ENCODE peak calls at places on chromosomes 3 and 15, in eight cellular contexts. E is IMR-90, A is PC-3, S is GM10248, Z is thoracic aorta, R is OCI-LY7, M is heart left ventricle, O is transverse colon. X is an unnamed sample.

GRCh38 chr3:74845086-74845485 is 230.6 kb upstream of the CNTN3 start:
- DNase-seq in Z (no peak), S (no peak), E (no peak), O (no peak), R (no peak), M (no peak), A (no peak), X (no peak)

GRCh38 chr15:101657968-101658784 is 6.0 kb upstream of the TM2D3 start:
- DNase-seq in S (no peak), E (no peak), O (peak), M (peak), R (no peak), A (no peak), Z (no peak), X (no peak)

GRCh38 chr3:95612611-95613010 is 1201.8 kb upstream of the EPHA6 start:
- DNase-seq in M (no peak), O (no peak), A (peak), Z (no peak), E (no peak), S (no peak), R (no peak), X (no peak)

GRCh38 chr3:47908744-47909143 is 105.8 kb downstream of the DHX30 start:
- DNase-seq in O (no peak), A (no peak), R (no peak), S (no peak), M (no peak), E (peak), Z (no peak), X (no peak)

GRCh38 chr3:52527732-52528595 is 5.7 kb downstream of the NT5DC2 start:
- DNase-seq in O (peak), S (no peak), M (peak), A (no peak), R (no peak), Z (no peak), E (no peak), X (no peak)

GRCh38 chr15:33656090-33656670 is 312.1 kb upstream of the CHRM5 start:
- DNase-seq in E (no peak), R (no peak), O (no peak), M (no peak), Z (no peak), A (no peak), S (no peak), X (no peak)

GRCh38 chr3:133750201-133750748 is 4.1 kb downstream of the TF start:
- DNase-seq in E (no peak), S (no peak), M (no peak), A (no peak), O (no peak), Z (no peak), R (no peak), X (no peak)

GRCh38 chr15:34354286-34354685 is 11.2 kb downstream of the NUTM1 start:
- DNase-seq in E (no peak), Z (no peak), A (no peak), M (no peak), S (no peak), R (no peak), O (no peak), X (no peak)

GRCh38 chr3:160941885-160942494 is 163.2 kb downstream of the B3GALNT1 start:
- DNase-seq in M (peak), E (peak), A (peak), O (peak), R (peak), S (peak), Z (peak), X (peak)

GRCh38 chr15:58410353-58410752 is 21.4 kb upstream of the LIPC start:
- DNase-seq in R (peak), S (peak), O (no peak), M (no peak), Z (no peak), E (peak), A (no peak), X (no peak)

GRCh38 chr3:150545419-150546225 is 674 bp downstream of the SERP1 start:
- DNase-seq in Z (peak), O (peak), M (peak), R (peak), S (peak), E (no peak), A (peak), X (peak)

GRCh38 chr15:59699810-59700431 is 10.8 kb upstream of the BNIP2 start:
- DNase-seq in O (no peak), R (no peak), S (no peak), A (peak), Z (no peak), E (peak), M (no peak), X (no peak)

GRCh38 chr3:72426618-72427397 is 421.4 kb downstream of the SHQ1 start:
- DNase-seq in O (no peak), S (peak), M (no peak), Z (no peak), R (no peak), A (no peak), E (no peak), X (no peak)

GRCh38 chr3:89795506-89795905 is 688.1 kb downstream of the EPHA3 start:
- DNase-seq in S (no peak), A (no peak), R (no peak), Z (no peak), M (no peak), O (no peak), E (no peak), X (no peak)

GRCh38 chr15:40323239-40323952 is at the start of gene INAFM2:
- DNase-seq in M (peak), E (peak), R (peak), A (peak), O (peak), Z (peak), S (peak), X (peak)

GRCh38 chr15:68302729-68303128 is 25.2 kb downstream of the FEM1B start:
- DNase-seq in O (no peak), A (no peak), Z (no peak), R (no peak), M (no peak), S (no peak), E (no peak), X (no peak)

GRCh38 chr15:76967067-76967466 is 27.9 kb upstream of the PSTPIP1 start:
- DNase-seq in S (no peak), Z (no peak), A (no peak), E (no peak), M (no peak), O (no peak), R (no peak), X (no peak)

GRCh38 chr3:29064085-29064484 is 216.8 kb upstream of the RBMS3 start:
- DNase-seq in O (no peak), Z (no peak), A (no peak), M (no peak), E (peak), R (no peak), S (no peak), X (no peak)

GRCh38 chr3:127747751-127748521 is 74.4 kb downstream of the MGLL start:
- DNase-seq in M (peak), A (peak), Z (peak), R (no peak), S (no peak), E (peak), O (peak), X (no peak)

GRCh38 chr3:127747066-127747465 is 74.3 kb downstream of the ABTB1 start:
- DNase-seq in S (no peak), E (no peak), Z (no peak), A (no peak), M (no peak), R (no peak), O (no peak), X (no peak)

GRCh38 chr3:127744875-127745274 is 72.1 kb downstream of the ABTB1 start:
- DNase-seq in R (no peak), A (no peak), S (no peak), M (no peak), O (no peak), E (no peak), Z (no peak), X (no peak)

GRCh38 chr3:127745656-127746399 is 73.1 kb downstream of the ABTB1 start:
- DNase-seq in Z (no peak), O (no peak), S (no peak), M (no peak), E (no peak), R (no peak), A (no peak), X (no peak)

GRCh38 chr3:127746400-127747057 is 73.8 kb downstream of the ABTB1 start:
- DNase-seq in R (no peak), M (peak), Z (no peak), O (peak), A (peak), E (no peak), S (no peak), X (no peak)
- TF ChIP-seq CTCF in R (peak), M (no peak), Z (no peak), O (no peak), A (peak), E (no peak), S (no peak), X (peak)

DNA sequence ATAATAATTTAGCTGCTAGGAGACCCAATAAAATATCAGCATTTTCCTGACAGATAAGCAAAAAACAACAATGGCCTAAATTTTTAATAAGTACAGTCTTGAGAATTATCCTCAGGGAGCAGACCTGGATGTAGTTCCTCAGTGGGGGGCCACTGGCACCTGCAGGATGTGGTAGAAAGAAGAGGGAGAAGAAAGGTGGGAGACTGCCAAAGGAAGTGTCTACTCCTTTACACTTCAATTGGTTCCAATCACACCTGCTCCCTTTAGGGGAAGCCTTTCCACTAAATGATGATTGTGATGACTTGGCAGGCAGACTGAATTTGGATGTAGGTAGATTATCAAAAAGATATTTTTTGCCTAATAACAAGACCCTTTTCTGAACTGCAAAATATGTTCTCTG is 353.0 kb upstream of the SATB1 start:
- DNase-seq in Z (no peak), M (no peak), O (no peak), A (no peak), S (no peak), E (no peak), R (no peak), X (no peak)
- TF ChIP-seq CTCF in Z (no peak), M (no peak), O (no peak), A (no peak), S (no peak), E (no peak), R (no peak), X (no peak)

GRCh38 chr3:127887321-127887720 is 27.7 kb upstream of the KBTBD12 start:
- DNase-seq in O (no peak), E (no peak), M (no peak), R (no peak), S (no peak), A (peak), Z (no peak), X (no peak)

GRCh38 chr3:127886276-127886862 is 28.7 kb upstream of the KBTBD12 start:
- DNase-seq in A (no peak), M (no peak), S (no peak), E (no peak), O (no peak), Z (no peak), R (no peak), X (no peak)

GRCh38 chr3:127889461-127889863 is 25.6 kb upstream of the KBTBD12 start:
- DNase-seq in M (no peak), Z (no peak), O (no peak), S (no peak), A (no peak), R (no peak), E (peak), X (no peak)

GRCh38 chr3:127888564-127889107 is 26.4 kb upstream of the KBTBD12 start:
- DNase-seq in M (no peak), R (no peak), E (no peak), S (no peak), Z (no peak), A (no peak), O (no peak), X (no peak)

DNA sequence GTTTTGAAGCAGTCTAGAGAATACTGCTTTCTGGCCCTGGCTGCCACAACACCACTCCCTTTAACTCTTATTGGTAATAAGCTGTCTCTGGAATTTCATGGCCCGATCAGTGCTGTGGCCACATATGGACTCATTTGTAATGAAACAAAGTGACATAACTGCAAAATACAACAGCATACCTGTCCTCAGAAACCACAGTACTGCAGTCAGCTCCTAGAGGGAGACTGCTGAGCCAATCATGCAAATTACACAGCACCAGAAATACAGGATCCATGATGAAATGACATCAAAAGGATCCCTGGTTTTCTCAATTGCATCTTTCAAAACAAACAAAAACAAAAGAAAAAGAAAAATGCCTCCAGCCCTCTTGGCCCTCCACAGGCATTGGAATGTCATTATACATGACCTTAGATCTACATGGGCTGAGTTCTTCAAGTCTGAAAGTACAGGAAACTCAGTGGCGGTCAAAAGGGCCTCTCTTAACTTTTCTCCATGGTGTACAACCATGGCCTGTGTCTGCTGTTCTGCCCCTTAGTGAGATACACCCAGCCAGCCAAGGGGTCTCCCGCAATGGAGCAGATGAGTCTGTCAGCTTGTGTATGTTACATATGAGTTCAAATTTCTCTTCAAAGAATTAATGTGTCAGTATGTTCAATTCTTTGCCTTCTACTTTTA is 24.9 kb upstream of the KBTBD12 start:
- DNase-seq in S (no peak), O (no peak), Z (no peak), A (no peak), M (no peak), R (no peak), E (no peak), X (no peak)
- TF ChIP-seq CTCF in S (no peak), O (no peak), Z (no peak), A (no peak), M (no peak), R (no peak), E (no peak), X (no peak)

GRCh38 chr3:14922863-14923262 is 24.5 kb upstream of the NR2C2 start:
- DNase-seq in R (no peak), S (no peak), M (no peak), Z (no peak), E (no peak), A (no peak), O (no peak), X (no peak)

GRCh38 chr3:14923476-14923875 is 23.9 kb upstream of the NR2C2 start:
- DNase-seq in E (no peak), R (no peak), S (no peak), O (no peak), Z (no peak), M (no peak), A (no peak), X (no peak)

GRCh38 chr3:14920536-14920935 is 26.8 kb upstream of the NR2C2 start:
- DNase-seq in A (no peak), Z (no peak), E (no peak), R (no peak), O (no peak), M (no peak), S (no peak), X (peak)

GRCh38 chr3:14921811-14922705 is 25.3 kb upstream of the NR2C2 start:
- DNase-seq in Z (no peak), R (no peak), A (peak), E (peak), O (no peak), M (no peak), S (peak), X (peak)

GRCh38 chr3:14921034-14921616 is 26.3 kb upstream of the NR2C2 start:
- DNase-seq in R (peak), O (peak), E (peak), M (peak), S (peak), Z (peak), A (peak), X (peak)
- TF ChIP-seq CTCF in R (peak), O (peak), E (peak), M (peak), S (peak), Z (peak), A (peak), X (peak)

GRCh38 chr15:48427479-48427878 is 96.2 kb downstream of the DUT start:
- DNase-seq in R (no peak), O (no peak), Z (no peak), A (no peak), M (no peak), S (no peak), E (no peak), X (no peak)

GRCh38 chr15:48426941-48427340 is 95.7 kb downstream of the DUT start:
- DNase-seq in O (no peak), M (no peak), S (no peak), A (no peak), E (no peak), R (no peak), Z (no peak), X (no peak)

GRCh38 chr15:48425051-48425450 is 93.8 kb downstream of the DUT start:
- DNase-seq in M (no peak), A (no peak), S (no peak), E (no peak), R (no peak), Z (no peak), O (no peak), X (no peak)

GRCh38 chr15:48426047-48426446 is 94.8 kb downstream of the DUT start:
- DNase-seq in M (no peak), A (no peak), O (no peak), Z (no peak), S (no peak), R (no peak), E (no peak), X (no peak)

DNA sequence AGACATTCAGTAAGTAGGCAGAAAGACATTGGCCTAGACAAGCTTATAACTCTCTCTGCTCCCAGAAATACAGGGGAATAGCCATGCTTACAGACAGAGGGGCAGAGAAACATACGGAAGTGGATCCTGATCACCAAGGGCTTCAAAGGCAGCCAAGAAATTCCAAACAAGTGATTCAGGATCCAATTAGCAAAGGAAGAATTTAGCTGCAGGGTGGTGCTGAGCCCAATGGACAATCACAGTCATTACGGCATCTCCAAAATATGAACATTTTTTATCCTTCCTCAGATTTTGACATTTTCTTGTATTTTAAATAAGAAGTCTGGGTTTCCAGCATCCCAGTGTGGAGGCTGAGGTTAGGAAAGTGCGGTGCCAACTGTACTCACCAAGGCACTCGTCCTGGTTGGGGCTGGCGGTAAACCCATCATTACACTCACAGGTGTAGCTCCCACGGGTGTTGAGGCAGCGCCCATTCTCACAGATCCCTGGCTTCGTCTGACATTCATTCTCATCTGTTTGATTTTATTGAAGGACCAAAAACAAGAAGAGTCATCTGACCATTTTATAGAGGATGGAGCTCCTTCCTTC is 96.8 kb downstream of the DUT start:
- DNase-seq in O (no peak), Z (no peak), S (no peak), A (no peak), E (peak), R (no peak), M (no peak), X (no peak)
- TF ChIP-seq CTCF in O (no peak), Z (no peak), S (no peak), A (no peak), E (no peak), R (no peak), M (no peak), X (no peak)

GRCh38 chr3:182364323-182364722 is 429.0 kb upstream of the ATP11B start:
- DNase-seq in S (no peak), M (no peak), E (no peak), O (no peak), Z (no peak), A (peak), R (no peak), X (no peak)
- TF ChIP-seq CTCF in S (no peak), M (no peak), E (no peak), O (no peak), Z (no peak), A (peak), R (peak), X (no peak)

GRCh38 chr15:20349774-20350498 is 191.7 kb downstream of the GOLGA6L6 start:
- DNase-seq in R (no peak), Z (no peak), S (peak), A (no peak), E (no peak), O (no peak), M (no peak), X (peak)

GRCh38 chr15:20346082-20346805 is 195.4 kb downstream of the GOLGA6L6 start:
- DNase-seq in M (no peak), A (no peak), S (peak), E (no peak), Z (no peak), R (no peak), O (no peak), X (peak)

GRCh38 chr15:20348291-20348899 is 193.2 kb downstream of the GOLGA6L6 start:
- DNase-seq in Z (no peak), M (no peak), A (no peak), O (no peak), R (no peak), S (peak), E (no peak), X (no peak)

GRCh38 chr15:20351448-20351961 is 190.1 kb downstream of the GOLGA6L6 start:
- DNase-seq in R (no peak), A (no peak), M (peak), E (no peak), Z (no peak), S (peak), O (no peak), X (peak)

DNA sequence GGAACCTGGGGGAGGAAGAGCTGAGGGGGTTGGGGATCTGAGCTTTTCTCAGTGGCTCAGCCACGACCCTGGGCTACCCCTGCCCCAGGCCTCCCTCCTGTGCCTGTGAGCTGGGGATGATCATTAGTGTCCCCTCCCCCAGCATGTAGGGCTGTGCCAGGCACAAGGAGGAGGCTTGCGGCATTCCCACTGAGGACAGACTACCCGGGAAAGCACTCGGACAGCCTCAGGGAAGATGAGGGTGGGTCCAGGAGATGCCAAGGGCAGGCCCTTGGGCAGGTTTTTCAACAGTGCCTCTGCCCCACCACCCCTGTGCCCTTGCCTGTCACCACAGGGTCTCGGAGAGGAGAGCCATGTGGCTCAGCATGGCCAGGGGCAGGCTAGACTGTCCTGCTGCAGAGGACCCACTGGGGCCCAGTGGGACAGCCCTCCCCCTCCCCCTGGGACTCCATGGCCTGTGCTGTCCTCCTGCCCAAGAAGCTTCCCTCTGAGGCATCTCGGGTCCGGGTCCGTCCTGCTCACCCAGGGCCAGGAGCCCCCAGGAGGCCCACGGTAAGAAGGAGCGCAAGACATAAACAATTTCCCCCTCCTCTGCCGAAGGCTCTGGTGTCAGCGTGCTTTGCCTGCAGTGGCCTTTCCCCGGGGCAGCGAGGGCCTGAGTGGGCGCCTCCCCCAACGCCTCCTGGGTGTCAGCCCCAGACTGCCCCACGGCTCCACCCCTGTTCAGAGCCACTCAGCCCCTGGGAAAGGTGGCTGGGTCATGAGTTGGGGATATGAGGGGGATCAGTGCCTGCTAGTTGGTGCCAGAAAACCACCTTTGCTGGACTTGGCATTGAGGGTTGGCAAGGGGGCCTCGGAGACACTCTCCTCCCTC is 192.5 kb downstream of the GOLGA6L6 start:
- DNase-seq in A (no peak), M (peak), E (no peak), O (no peak), Z (no peak), R (no peak), S (peak), X (peak)
- TF ChIP-seq CTCF in A (no peak), M (no peak), E (no peak), O (no peak), Z (no peak), R (no peak), S (no peak), X (no peak)

GRCh38 chr3:140863481-140864084 is 78.1 kb upstream of the SLC25A36 start:
- DNase-seq in R (peak), E (peak), O (peak), Z (no peak), S (peak), M (peak), A (peak), X (peak)
- TF ChIP-seq CTCF in R (peak), E (peak), O (peak), Z (peak), S (peak), M (peak), A (peak), X (peak)

GRCh38 chr3:186653984-186654383 is 11.8 kb upstream of the HRG start:
- DNase-seq in M (no peak), E (no peak), A (no peak), S (no peak), R (peak), Z (no peak), O (no peak), X (no peak)
- TF ChIP-seq CTCF in M (no peak), E (no peak), A (no peak), S (no peak), R (peak), Z (no peak), O (no peak), X (no peak)